ENCODE peak calls at places on chromosomes 4 and X, in nine cellular contexts. F is GM12878, M is upper lobe of left lung, D is SK-N-SH, W is H1, B is endothelial cell of umbilical vein, N is transverse colon, J is K562, S is sigmoid colon. C is an unnamed sample.

GRCh38 chr4:3829211-3829953 is 63.2 kb downstream of the ADRA2C start:
- DNase-seq in J (no peak), D (no peak), N (no peak), B (no peak), W (no peak), S (no peak), M (no peak), F (no peak), C (no peak)

GRCh38 chr4:139740531-139741041 is 75.0 kb downstream of the MGST2 start:
- DNase-seq in F (no peak), D (peak; percentile 72), M (no peak), S (peak; percentile 92), W (no peak), B (peak; percentile 92), J (peak; percentile 28), N (peak; percentile 39), C (peak; percentile 56)

GRCh38 chr4:17358236-17358635 is 153.7 kb downstream of the QDPR start:
- DNase-seq in J (no peak), M (no peak), F (no peak), W (no peak), D (no peak), N (no peak), B (no peak), S (no peak), C (no peak)

GRCh38 chr4:125728568-125728967 is 413.8 kb downstream of the FAT4 start:
- DNase-seq in W (peak; percentile 33), N (no peak), F (no peak), J (no peak), D (no peak), S (no peak), M (no peak), B (peak; percentile 78), C (no peak)

GRCh38 chr4:179415842-179416223 is 1973.6 kb upstream of the AGA start:
- DNase-seq in F (no peak), J (no peak), B (no peak), D (no peak), M (no peak), W (no peak), S (no peak), N (no peak), C (no peak)

GRCh38 chrX:1249101-1249887 is 19.3 kb upstream of the CSF2RA start:
- DNase-seq in B (no peak), D (no peak), N (peak; percentile 24), S (peak; percentile 76), J (peak; percentile 20), W (no peak), M (no peak), F (peak; percentile 19), C (peak; percentile 39)

GRCh38 chrX:118508690-118509089 is 13.1 kb downstream of the DOCK11 start:
- DNase-seq in S (no peak), J (no peak), D (no peak), N (no peak), M (no peak), B (no peak), F (no peak), W (no peak), C (no peak)

GRCh38 chrX:71990518-71990917 is 79.9 kb downstream of the NHSL2 start:
- DNase-seq in N (no peak), D (no peak), B (no peak), M (no peak), J (no peak), W (no peak), S (no peak), F (no peak), C (no peak)

GRCh38 chr4:176538217-176538925 is 218.6 kb downstream of the SPCS3 start:
- DNase-seq in W (no peak), N (no peak), D (no peak), B (peak; percentile 5), S (no peak), F (no peak), M (no peak), J (no peak), C (no peak)

GRCh38 chrX:132948648-132949260 is 9.7 kb downstream of the HS6ST2 start:
- DNase-seq in F (no peak), W (no peak), N (no peak), S (no peak), B (no peak), D (no peak), J (peak; percentile 18), M (no peak), C (no peak)

GRCh38 chrX:111164728-111165127 is 68.7 kb downstream of the PAK3 start:
- DNase-seq in B (no peak), M (no peak), F (no peak), J (peak; percentile 1), S (no peak), W (no peak), N (no peak), D (peak; percentile 2), C (no peak)

GRCh38 chr4:70753630-70754029 is 31.9 kb downstream of the RUFY3 start:
- DNase-seq in D (no peak), N (no peak), W (no peak), M (no peak), B (no peak), S (no peak), J (no peak), F (no peak), C (no peak)

GRCh38 chrX:31546130-31546529 is 474.3 kb upstream of the FTHL17 start:
- DNase-seq in S (no peak), D (no peak), N (no peak), J (peak; percentile 7), M (no peak), W (no peak), B (peak; percentile 60), F (no peak), C (no peak)

GRCh38 chrX:134886201-134886600 is 104.6 kb upstream of the SMIM10 start:
- DNase-seq in N (no peak), D (no peak), S (no peak), F (no peak), W (no peak), J (no peak), B (no peak), M (no peak), C (no peak)

GRCh38 chr4:74365761-74366160 is 816 bp downstream of the EREG start:
- DNase-seq in J (peak; percentile 53), N (peak; percentile 57), M (peak; percentile 46), D (peak; percentile 5), B (peak; percentile 27), W (no peak), S (peak; percentile 66), F (no peak), C (peak; percentile 45)

GRCh38 chr4:78291277-78291676 is 234.2 kb downstream of the FRAS1 start:
- DNase-seq in J (no peak), M (no peak), B (no peak), N (no peak), D (no peak), W (no peak), S (no peak), F (no peak), C (no peak)

GRCh38 chr4:76950846-76951321 is 1.3 kb downstream of the SEPTIN11 start:
- DNase-seq in B (peak; percentile 48), W (no peak), D (peak; percentile 35), N (peak; percentile 18), F (no peak), S (no peak), M (no peak), J (peak; percentile 38), C (no peak)

DNA sequence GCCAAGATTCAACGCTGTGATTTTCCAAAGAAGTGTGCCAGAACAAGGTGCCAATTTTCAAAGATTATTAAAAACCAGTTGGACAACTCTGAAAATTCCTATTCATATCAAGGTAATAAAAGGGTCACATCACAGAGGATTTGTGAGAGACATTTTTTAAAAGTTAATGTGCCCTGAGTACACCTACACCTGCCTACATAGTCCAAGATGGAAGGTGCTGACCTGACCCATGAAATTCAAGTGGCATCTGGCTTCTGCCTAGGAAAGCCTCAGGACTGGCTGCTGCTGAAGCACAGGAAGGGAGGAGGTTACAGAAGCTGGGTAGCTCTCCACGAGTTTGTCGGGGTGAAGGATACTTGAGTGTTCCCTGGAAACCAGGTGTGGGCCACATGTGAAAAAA is 11.4 kb upstream of the ARSJ start:
- DNase-seq in B (no peak), J (no peak), N (no peak), F (no peak), D (no peak), S (no peak), M (no peak), W (no peak), C (no peak)
- TF ChIP-seq POLR2AphosphoS5 in B (no peak), J (no peak), N (no peak), F (no peak), D (no peak), S (no peak), M (no peak), W (no peak), C (no peak)

GRCh38 chr4:147381749-147382148 is 99.1 kb upstream of the EDNRA start:
- DNase-seq in N (no peak), M (no peak), S (no peak), J (no peak), W (no peak), B (no peak), D (no peak), F (no peak), C (no peak)

GRCh38 chr4:147378780-147379179 is 102.1 kb upstream of the EDNRA start:
- DNase-seq in D (no peak), W (peak; percentile 23), J (no peak), F (no peak), N (no peak), S (no peak), M (no peak), B (no peak), C (no peak)
- TF ChIP-seq CTCF in D (no peak), W (no peak), J (no peak), F (no peak), N (no peak), S (no peak), M (no peak), B (no peak), C (no peak)

GRCh38 chr4:8438743-8439142 is 1.8 kb downstream of the ACOX3 start:
- DNase-seq in D (no peak), W (no peak), J (peak; percentile 20), F (no peak), N (no peak), B (peak; percentile 45), M (no peak), S (no peak), C (no peak)

GRCh38 chr4:8434251-8435073 is 6.1 kb downstream of the ACOX3 start:
- DNase-seq in S (no peak), M (no peak), F (no peak), B (no peak), D (no peak), W (no peak), N (no peak), J (no peak), C (no peak)

GRCh38 chr4:8439168-8439567 is 1.4 kb downstream of the ACOX3 start:
- DNase-seq in W (no peak), F (no peak), S (no peak), N (no peak), B (peak; percentile 67), J (no peak), D (no peak), M (no peak), C (no peak)

GRCh38 chr4:8433181-8433580 is 7.3 kb downstream of the ACOX3 start:
- DNase-seq in S (no peak), D (no peak), M (no peak), B (no peak), W (no peak), F (no peak), N (no peak), J (no peak), C (no peak)

GRCh38 chr4:8435656-8436121 is 4.8 kb downstream of the ACOX3 start:
- DNase-seq in F (peak; percentile 62), S (no peak), D (no peak), J (peak; percentile 81), N (peak; percentile 22), M (no peak), B (peak; percentile 38), W (no peak), C (peak; percentile 36)
- H3K9me3 ChIP-seq in F (peaks cover 1% of the 10 kb centered on the region), S (no peaks in the 10 kb centered on the region), D (no peaks in the 10 kb centered on the region), J (no peaks in the 10 kb centered on the region), N (no peaks in the 10 kb centered on the region), M (no peaks in the 10 kb centered on the region), B (no peaks in the 10 kb centered on the region), W (no peaks in the 10 kb centered on the region), C (no peaks in the 10 kb centered on the region)

GRCh38 chrX:5278908-5279307 is 949.8 kb downstream of the NLGN4X start:
- DNase-seq in W (no peak), B (no peak), M (no peak), F (no peak), J (no peak), S (no peak), D (no peak), N (no peak), C (no peak)
- TF ChIP-seq POLR2AphosphoS5 in W (no peak), B (no peak), M (no peak), F (no peak), J (no peak), S (no peak), D (no peak), N (no peak), C (no peak)